ENCODE peak calls at places on chromosomes 6 and 20, in eight cellular contexts. A is AG04449; W is stimulated activated CD8-positive, alpha-beta memory T cell treated with anti-CD3 and anti-CD28 coated beads, Interleukin-2, amount 100 ng/mL, for 1 hour; E is foreskin fibroblast; T is stimulated activated CD4-positive, alpha-beta T cell treated with anti-CD3 and anti-CD28 coated beads, TNF-alpha, amount 100 ng/mL, for 48 hours; D is prostate gland; O is germinal center; K is activated gamma-delta T cell treated with Interleukin-2 at 50 U/mL for 16 hours. I is an unnamed sample.

GRCh38 chr6:45757443-45758121 is 258.1 kb downstream of the CLIC5 start:
- DNase-seq in A (no peak), E (peak), T (no peak), D (no peak), W (no peak), O (no peak), K (no peak), I (no peak)

GRCh38 chr20:57682184-57683038 is 27.4 kb downstream of the PMEPA1 start:
- DNase-seq in A (no peak), W (no peak), T (no peak), E (peak), O (peak), K (no peak), D (no peak), I (peak)

GRCh38 chr20:54382419-54382818 is 93.0 kb upstream of the DOK5 start:
- DNase-seq in K (no peak), E (no peak), T (no peak), D (no peak), O (no peak), W (no peak), A (no peak), I (no peak)

GRCh38 chr6:158758941-158759479 is 60.2 kb downstream of the EZR start:
- DNase-seq in K (no peak), W (no peak), A (no peak), D (no peak), O (no peak), E (no peak), T (no peak), I (no peak)

GRCh38 chr6:10235339-10235738 is 179.5 kb downstream of the TFAP2A start:
- DNase-seq in O (no peak), W (no peak), K (no peak), T (no peak), E (no peak), D (no peak), A (no peak), I (no peak)

GRCh38 chr6:48757661-48758060 is 646.7 kb upstream of the PTCHD4 start:
- DNase-seq in O (no peak), K (no peak), W (no peak), D (no peak), A (no peak), E (peak), T (no peak), I (no peak)

GRCh38 chr6:12136905-12137304 is 124.8 kb downstream of the HIVEP1 start:
- DNase-seq in E (peak), A (no peak), D (no peak), W (no peak), K (no peak), T (no peak), O (no peak), I (no peak)

GRCh38 chr20:35561268-35561667 is 19.4 kb downstream of the ERGIC3 start:
- DNase-seq in O (no peak), W (no peak), E (peak), D (no peak), T (no peak), A (no peak), K (no peak), I (no peak)

GRCh38 chr6:43386492-43386891 is 17.0 kb upstream of the ZNF318 start:
- DNase-seq in W (no peak), D (no peak), T (no peak), E (no peak), O (no peak), K (no peak), A (no peak), I (no peak)

GRCh38 chr20:10667077-10667401 is 6.8 kb downstream of the JAG1 start:
- DNase-seq in D (peak), K (no peak), O (no peak), T (no peak), W (no peak), A (no peak), E (no peak), I (no peak)

I was measured in ovary.